ENCODE peak calls at places on chromosomes 12 and 14, in ten cellular contexts. One of them, this sample, is unnamed.

GRCh38 chr14:66405158-66405557 is 81.0 kb upstream of the CCDC196 start:
- DNase-seq in GM04504: no peak
- DNase-seq in HEK293T: no peak
- DNase-seq in left lung: no peak
- DNase-seq in Caco-2: no peak
- DNase-seq in kidney: no peak
- DNase-seq in GM23248: peak
- DNase-seq in DMS153: no peak
- DNase-seq in activated CD8-positive, alpha-beta memory T cell treated with anti-CD3 and anti-CD28 coated beads for 24 hours: no peak
- DNase-seq in activated naive CD4-positive, alpha-beta T cell: no peak
- DNase-seq in this sample: peak

GRCh38 chr14:66508846-66509621 is 1.1 kb downstream of the GPHN start:
- DNase-seq in DMS153: peak
- DNase-seq in GM23248: peak
- DNase-seq in activated CD8-positive, alpha-beta memory T cell treated with anti-CD3 and anti-CD28 coated beads for 24 hours: peak
- DNase-seq in HEK293T: peak
- DNase-seq in GM04504: no peak
- DNase-seq in left lung: peak
- DNase-seq in Caco-2: peak
- DNase-seq in activated naive CD4-positive, alpha-beta T cell: peak
- DNase-seq in kidney: peak
- DNase-seq in this sample: no peak

GRCh38 chr14:68232643-68233055 is 413.1 kb downstream of the RAD51B start:
- DNase-seq in HEK293T: no peak
- DNase-seq in GM23248: peak
- DNase-seq in activated naive CD4-positive, alpha-beta T cell: no peak
- DNase-seq in left lung: no peak
- DNase-seq in activated CD8-positive, alpha-beta memory T cell treated with anti-CD3 and anti-CD28 coated beads for 24 hours: no peak
- DNase-seq in DMS153: peak
- DNase-seq in Caco-2: no peak
- DNase-seq in kidney: no peak
- DNase-seq in GM04504: peak
- DNase-seq in this sample: peak

GRCh38 chr12:69483700-69484099 is 13.5 kb downstream of the FRS2 start:
- DNase-seq in Caco-2: no peak
- DNase-seq in DMS153: no peak
- DNase-seq in activated naive CD4-positive, alpha-beta T cell: no peak
- DNase-seq in kidney: no peak
- DNase-seq in GM04504: no peak
- DNase-seq in left lung: no peak
- DNase-seq in GM23248: no peak
- DNase-seq in HEK293T: no peak
- DNase-seq in activated CD8-positive, alpha-beta memory T cell treated with anti-CD3 and anti-CD28 coated beads for 24 hours: no peak
- DNase-seq in this sample: no peak

GRCh38 chr12:111149299-111149698 is 219.6 kb downstream of the PHETA1 start:
- DNase-seq in DMS153: no peak
- DNase-seq in left lung: no peak
- DNase-seq in Caco-2: no peak
- DNase-seq in GM04504: no peak
- DNase-seq in HEK293T: no peak
- DNase-seq in kidney: no peak
- DNase-seq in activated CD8-positive, alpha-beta memory T cell treated with anti-CD3 and anti-CD28 coated beads for 24 hours: no peak
- DNase-seq in activated naive CD4-positive, alpha-beta T cell: no peak
- DNase-seq in GM23248: no peak
- DNase-seq in this sample: no peak

GRCh38 chr12:114698566-114699163 is 14.7 kb upstream of the TBX3 start:
- DNase-seq in HEK293T: no peak
- DNase-seq in activated CD8-positive, alpha-beta memory T cell treated with anti-CD3 and anti-CD28 coated beads for 24 hours: no peak
- DNase-seq in DMS153: no peak
- DNase-seq in left lung: no peak
- DNase-seq in GM23248: no peak
- DNase-seq in activated naive CD4-positive, alpha-beta T cell: no peak
- DNase-seq in GM04504: no peak
- DNase-seq in Caco-2: peak
- DNase-seq in kidney: peak
- DNase-seq in this sample: no peak

GRCh38 chr12:9731797-9732196 is 1.1 kb downstream of the CLECL1 start:
- DNase-seq in left lung: no peak
- DNase-seq in Caco-2: no peak
- DNase-seq in DMS153: no peak
- DNase-seq in activated CD8-positive, alpha-beta memory T cell treated with anti-CD3 and anti-CD28 coated beads for 24 hours: no peak
- DNase-seq in GM04504: no peak
- DNase-seq in kidney: no peak
- DNase-seq in GM23248: no peak
- DNase-seq in HEK293T: no peak
- DNase-seq in activated naive CD4-positive, alpha-beta T cell: no peak
- DNase-seq in this sample: no peak

GRCh38 chr12:39824505-39825198 is 205.0 kb upstream of the ABCD2 start:
- DNase-seq in activated CD8-positive, alpha-beta memory T cell treated with anti-CD3 and anti-CD28 coated beads for 24 hours: no peak
- DNase-seq in GM04504: no peak
- DNase-seq in activated naive CD4-positive, alpha-beta T cell: no peak
- DNase-seq in GM23248: peak
- DNase-seq in kidney: no peak
- DNase-seq in DMS153: no peak
- DNase-seq in HEK293T: no peak
- DNase-seq in Caco-2: no peak
- DNase-seq in left lung: no peak
- DNase-seq in this sample: no peak

GRCh38 chr14:72383869-72384268 is 451.6 kb downstream of the RGS6 start:
- DNase-seq in GM23248: no peak
- DNase-seq in Caco-2: no peak
- DNase-seq in HEK293T: no peak
- DNase-seq in activated CD8-positive, alpha-beta memory T cell treated with anti-CD3 and anti-CD28 coated beads for 24 hours: no peak
- DNase-seq in left lung: no peak
- DNase-seq in activated naive CD4-positive, alpha-beta T cell: no peak
- DNase-seq in DMS153: no peak
- DNase-seq in kidney: no peak
- DNase-seq in GM04504: no peak
- DNase-seq in this sample: no peak

GRCh38 chr12:7934153-7934552 is 1.8 kb downstream of the SLC2A3 start:
- DNase-seq in kidney: no peak
- DNase-seq in DMS153: no peak
- DNase-seq in Caco-2: no peak
- DNase-seq in activated CD8-positive, alpha-beta memory T cell treated with anti-CD3 and anti-CD28 coated beads for 24 hours: no peak
- DNase-seq in left lung: no peak
- DNase-seq in HEK293T: no peak
- DNase-seq in GM04504: no peak
- DNase-seq in GM23248: peak
- DNase-seq in activated naive CD4-positive, alpha-beta T cell: no peak
- DNase-seq in this sample: no peak

GRCh38 chr14:70822706-70823185 is 13.4 kb upstream of the MAP3K9 start:
- DNase-seq in Caco-2: peak
- DNase-seq in GM23248: peak
- DNase-seq in DMS153: no peak
- DNase-seq in activated naive CD4-positive, alpha-beta T cell: no peak
- DNase-seq in HEK293T: peak
- DNase-seq in left lung: peak
- DNase-seq in activated CD8-positive, alpha-beta memory T cell treated with anti-CD3 and anti-CD28 coated beads for 24 hours: peak
- DNase-seq in GM04504: no peak
- DNase-seq in kidney: peak
- DNase-seq in this sample: no peak

GRCh38 chr12:15827136-15827535 is 37.9 kb upstream of the EPS8 start:
- DNase-seq in HEK293T: no peak
- DNase-seq in DMS153: no peak
- DNase-seq in GM04504: no peak
- DNase-seq in GM23248: no peak
- DNase-seq in kidney: no peak
- DNase-seq in activated naive CD4-positive, alpha-beta T cell: no peak
- DNase-seq in Caco-2: no peak
- DNase-seq in activated CD8-positive, alpha-beta memory T cell treated with anti-CD3 and anti-CD28 coated beads for 24 hours: no peak
- DNase-seq in left lung: no peak
- DNase-seq in this sample: peak

GRCh38 chr12:50057896-50058670 is 687 bp downstream of the ASIC1 start:
- DNase-seq in HEK293T: no peak
- DNase-seq in left lung: no peak
- DNase-seq in GM23248: no peak
- DNase-seq in DMS153: no peak
- DNase-seq in GM04504: no peak
- DNase-seq in kidney: peak
- DNase-seq in activated naive CD4-positive, alpha-beta T cell: no peak
- DNase-seq in Caco-2: no peak
- DNase-seq in activated CD8-positive, alpha-beta memory T cell treated with anti-CD3 and anti-CD28 coated beads for 24 hours: peak
- DNase-seq in this sample: no peak

GRCh38 chr14:57480044-57480443 is 13.6 kb downstream of the CCDC198 start:
- DNase-seq in activated CD8-positive, alpha-beta memory T cell treated with anti-CD3 and anti-CD28 coated beads for 24 hours: no peak
- DNase-seq in activated naive CD4-positive, alpha-beta T cell: no peak
- DNase-seq in DMS153: no peak
- DNase-seq in left lung: no peak
- DNase-seq in Caco-2: no peak
- DNase-seq in HEK293T: no peak
- DNase-seq in GM23248: peak
- DNase-seq in kidney: no peak
- DNase-seq in GM04504: peak
- DNase-seq in this sample: peak

GRCh38 chr14:101960225-101960624 is 4.1 kb upstream of the DYNC1H1 start:
- DNase-seq in activated naive CD4-positive, alpha-beta T cell: no peak
- DNase-seq in GM23248: peak
- DNase-seq in activated CD8-positive, alpha-beta memory T cell treated with anti-CD3 and anti-CD28 coated beads for 24 hours: no peak
- DNase-seq in DMS153: no peak
- DNase-seq in left lung: no peak
- DNase-seq in Caco-2: peak
- DNase-seq in kidney: peak
- DNase-seq in GM04504: no peak
- DNase-seq in HEK293T: peak
- DNase-seq in this sample: no peak

GRCh38 chr14:34181308-34181707 is 230.4 kb upstream of the EGLN3 start:
- DNase-seq in activated naive CD4-positive, alpha-beta T cell: no peak
- DNase-seq in DMS153: peak
- DNase-seq in Caco-2: no peak
- DNase-seq in activated CD8-positive, alpha-beta memory T cell treated with anti-CD3 and anti-CD28 coated beads for 24 hours: no peak
- DNase-seq in left lung: no peak
- DNase-seq in GM23248: no peak
- DNase-seq in GM04504: no peak
- DNase-seq in kidney: no peak
- DNase-seq in HEK293T: peak
- DNase-seq in this sample: no peak

This sample was measured in NCI-H226.